ENCODE peak calls at places on chromosome 20, in eight cellular contexts. One of them, this sample, is unnamed.

GRCh38 chr20:707711-708110 is 32.1 kb upstream of the SCRT2 start:
- DNase-seq in GM12865: no peak
- DNase-seq in naive thymus-derived CD8-positive, alpha-beta T cell: no peak
- DNase-seq in NCI-H2171: no peak
- DNase-seq in NAMALWA: no peak
- DNase-seq in CD4-positive, alpha-beta T cell: no peak
- DNase-seq in GM19239: no peak
- DNase-seq in astrocyte: no peak
- DNase-seq in this sample: no peak

GRCh38 chr20:21225215-21225947 is 77.8 kb upstream of the XRN2 start:
- DNase-seq in CD4-positive, alpha-beta T cell: no peak
- DNase-seq in naive thymus-derived CD8-positive, alpha-beta T cell: no peak
- DNase-seq in GM12865: no peak
- DNase-seq in NAMALWA: no peak
- DNase-seq in astrocyte: no peak
- DNase-seq in GM19239: no peak
- DNase-seq in NCI-H2171: no peak
- DNase-seq in this sample: no peak

GRCh38 chr20:38685853-38686473 is 38.3 kb upstream of the SLC32A1 start:
- DNase-seq in GM12865: peak
- DNase-seq in NCI-H2171: no peak
- DNase-seq in naive thymus-derived CD8-positive, alpha-beta T cell: peak
- DNase-seq in astrocyte: peak
- DNase-seq in CD4-positive, alpha-beta T cell: peak
- DNase-seq in GM19239: no peak
- DNase-seq in NAMALWA: peak
- DNase-seq in this sample: peak

GRCh38 chr20:41470362-41471095 is 103.9 kb upstream of the EMILIN3 start:
- DNase-seq in CD4-positive, alpha-beta T cell: no peak
- DNase-seq in GM12865: no peak
- DNase-seq in NAMALWA: no peak
- DNase-seq in GM19239: no peak
- DNase-seq in naive thymus-derived CD8-positive, alpha-beta T cell: no peak
- DNase-seq in astrocyte: no peak
- DNase-seq in NCI-H2171: no peak
- DNase-seq in this sample: no peak

GRCh38 chr20:8523684-8524083 is 391.6 kb downstream of the PLCB1 start:
- DNase-seq in naive thymus-derived CD8-positive, alpha-beta T cell: no peak
- DNase-seq in astrocyte: no peak
- DNase-seq in CD4-positive, alpha-beta T cell: no peak
- DNase-seq in NAMALWA: no peak
- DNase-seq in GM12865: no peak
- DNase-seq in NCI-H2171: no peak
- DNase-seq in GM19239: no peak
- DNase-seq in this sample: peak

GRCh38 chr20:8860011-8860495 is 208.8 kb upstream of the PLCB4 start:
- DNase-seq in astrocyte: peak
- DNase-seq in GM12865: no peak
- DNase-seq in GM19239: no peak
- DNase-seq in CD4-positive, alpha-beta T cell: no peak
- DNase-seq in NCI-H2171: no peak
- DNase-seq in naive thymus-derived CD8-positive, alpha-beta T cell: no peak
- DNase-seq in NAMALWA: no peak
- DNase-seq in this sample: no peak

GRCh38 chr20:50690979-50691584 is at the start of gene RIPOR3:
- DNase-seq in GM19239: no peak
- DNase-seq in NAMALWA: no peak
- DNase-seq in naive thymus-derived CD8-positive, alpha-beta T cell: no peak
- DNase-seq in GM12865: no peak
- DNase-seq in NCI-H2171: no peak
- DNase-seq in CD4-positive, alpha-beta T cell: no peak
- DNase-seq in astrocyte: peak
- DNase-seq in this sample: no peak

GRCh38 chr20:15658295-15658694 is 915.0 kb downstream of the KIF16B start:
- DNase-seq in NAMALWA: no peak
- DNase-seq in NCI-H2171: no peak
- DNase-seq in naive thymus-derived CD8-positive, alpha-beta T cell: no peak
- DNase-seq in GM12865: no peak
- DNase-seq in astrocyte: no peak
- DNase-seq in GM19239: no peak
- DNase-seq in CD4-positive, alpha-beta T cell: no peak
- DNase-seq in this sample: peak

GRCh38 chr20:6178537-6178936 is 55.7 kb upstream of the FERMT1 start:
- DNase-seq in astrocyte: peak
- DNase-seq in GM19239: no peak
- DNase-seq in GM12865: no peak
- DNase-seq in naive thymus-derived CD8-positive, alpha-beta T cell: no peak
- DNase-seq in NAMALWA: peak
- DNase-seq in NCI-H2171: no peak
- DNase-seq in CD4-positive, alpha-beta T cell: no peak
- DNase-seq in this sample: peak

GRCh38 chr20:50508171-50508761 is 1.9 kb upstream of the PTPN1 start:
- DNase-seq in GM12865: no peak
- DNase-seq in NCI-H2171: no peak
- DNase-seq in GM19239: no peak
- DNase-seq in CD4-positive, alpha-beta T cell: no peak
- DNase-seq in naive thymus-derived CD8-positive, alpha-beta T cell: no peak
- DNase-seq in NAMALWA: no peak
- DNase-seq in astrocyte: peak
- DNase-seq in this sample: no peak

GRCh38 chr20:49405062-49405683 is 77.3 kb downstream of the KCNB1 start:
- DNase-seq in naive thymus-derived CD8-positive, alpha-beta T cell: no peak
- DNase-seq in NAMALWA: no peak
- DNase-seq in GM19239: no peak
- DNase-seq in NCI-H2171: no peak
- DNase-seq in CD4-positive, alpha-beta T cell: no peak
- DNase-seq in astrocyte: no peak
- DNase-seq in GM12865: no peak
- DNase-seq in this sample: no peak

GRCh38 chr20:57422254-57422653 is 31.1 kb downstream of the RBM38 start:
- DNase-seq in naive thymus-derived CD8-positive, alpha-beta T cell: no peak
- DNase-seq in CD4-positive, alpha-beta T cell: no peak
- DNase-seq in NAMALWA: no peak
- DNase-seq in GM19239: no peak
- DNase-seq in NCI-H2171: no peak
- DNase-seq in GM12865: no peak
- DNase-seq in astrocyte: no peak
- DNase-seq in this sample: no peak

GRCh38 chr20:4999788-5000187 is 1.5 kb downstream of the SLC23A2 start:
- DNase-seq in NCI-H2171: peak
- DNase-seq in GM12865: no peak
- DNase-seq in naive thymus-derived CD8-positive, alpha-beta T cell: no peak
- DNase-seq in CD4-positive, alpha-beta T cell: no peak
- DNase-seq in astrocyte: no peak
- DNase-seq in GM19239: no peak
- DNase-seq in NAMALWA: peak
- DNase-seq in this sample: no peak

GRCh38 chr20:18567739-18568091 is 483 bp downstream of the SMIM26 start:
- DNase-seq in astrocyte: no peak
- DNase-seq in GM12865: no peak
- DNase-seq in GM19239: no peak
- DNase-seq in CD4-positive, alpha-beta T cell: no peak
- DNase-seq in NCI-H2171: no peak
- DNase-seq in NAMALWA: no peak
- DNase-seq in naive thymus-derived CD8-positive, alpha-beta T cell: no peak
- DNase-seq in this sample: peak

GRCh38 chr20:38987777-38988176 is 25.6 kb downstream of the DHX35 start:
- DNase-seq in GM19239: peak
- DNase-seq in astrocyte: no peak
- DNase-seq in naive thymus-derived CD8-positive, alpha-beta T cell: no peak
- DNase-seq in NAMALWA: peak
- DNase-seq in CD4-positive, alpha-beta T cell: no peak
- DNase-seq in GM12865: peak
- DNase-seq in NCI-H2171: no peak
- DNase-seq in this sample: peak

GRCh38 chr20:59771506-59772372 is 161.7 kb downstream of the SYCP2 start:
- DNase-seq in CD4-positive, alpha-beta T cell: no peak
- DNase-seq in NCI-H2171: peak
- DNase-seq in NAMALWA: no peak
- DNase-seq in astrocyte: no peak
- DNase-seq in naive thymus-derived CD8-positive, alpha-beta T cell: no peak
- DNase-seq in GM12865: no peak
- DNase-seq in GM19239: no peak
- DNase-seq in this sample: no peak

GRCh38 chr20:4507288-4507719 is 214.4 kb upstream of the PRND start:
- DNase-seq in NAMALWA: no peak
- DNase-seq in CD4-positive, alpha-beta T cell: no peak
- DNase-seq in GM19239: no peak
- DNase-seq in GM12865: no peak
- DNase-seq in astrocyte: peak
- DNase-seq in naive thymus-derived CD8-positive, alpha-beta T cell: no peak
- DNase-seq in NCI-H2171: no peak
- DNase-seq in this sample: no peak